ENCODE peak calls at places on chromosomes 6 and 20, in nine cellular contexts. P, G, C, B, Y, L, N, R and K are unnamed samples.

GRCh38 chr20:25286917-25287316 is 39.0 kb downstream of the PYGB start:
- DNase-seq in P (no peak), G (no peak), C (no peak), B (no peak), Y (no peak), L (no peak), N (no peak), R (no peak), K (no peak)

GRCh38 chr20:5205348-5206210 is 78.8 kb downstream of the CDS2 start:
- DNase-seq in P (peak), G (peak), C (peak), B (peak), Y (peak), L (peak), N (peak), R (peak), K (peak)

GRCh38 chr6:75317503-75318206 is 33.1 kb upstream of the TMEM30A start:
- DNase-seq in P (no peak), G (no peak), C (peak), B (no peak), Y (no peak), L (peak), N (no peak), R (no peak), K (no peak)

GRCh38 chr6:84052204-84052882 is 18.8 kb downstream of the MRAP2 start:
- DNase-seq in P (no peak), G (no peak), C (peak), B (no peak), Y (peak), L (peak), N (peak), R (no peak), K (no peak)

GRCh38 chr6:36938536-36938935 is 16.0 kb upstream of the PI16 start:
- DNase-seq in P (no peak), G (no peak), C (no peak), B (no peak), Y (no peak), L (peak), N (no peak), R (no peak), K (no peak)

GRCh38 chr20:63497138-63497945 is 1.5 kb downstream of the EEF1A2 start:
- DNase-seq in P (no peak), G (no peak), C (no peak), B (no peak), Y (no peak), L (no peak), N (no peak), R (no peak), K (no peak)

GRCh38 chr6:21144928-21145327 is 448.6 kb upstream of the SOX4 start:
- DNase-seq in P (no peak), G (no peak), C (no peak), B (no peak), Y (no peak), L (no peak), N (no peak), R (no peak), K (no peak)

GRCh38 chr6:149079911-149080501 is 237.5 kb upstream of the TAB2 start:
- DNase-seq in P (no peak), G (no peak), C (peak), B (no peak), Y (no peak), L (no peak), N (peak), R (no peak), K (no peak)

GRCh38 chr6:6509304-6509703 is 79.2 kb upstream of the LY86 start:
- DNase-seq in P (no peak), G (no peak), C (no peak), B (no peak), Y (no peak), L (no peak), N (no peak), R (no peak), K (no peak)

GRCh38 chr6:42453649-42454427 is 2.1 kb upstream of the TRERF1 start:
- DNase-seq in P (no peak), G (no peak), C (peak), B (no peak), Y (peak), L (no peak), N (peak), R (no peak), K (no peak)

GRCh38 chr20:36548006-36548315 is 6.6 kb downstream of the MYL9 start:
- DNase-seq in P (no peak), G (no peak), C (peak), B (no peak), Y (no peak), L (no peak), N (no peak), R (no peak), K (no peak)